ENCODE peak calls at places on chromosomes 11 and 22, in eight cellular contexts. A, I, W, Z, F, C, Q and H are unnamed samples.

GRCh38 chr11:67631427-67631826 is 1.7 kb upstream of the NUDT8 start:
- DNase-seq in A (no peak), I (no peak), W (no peak), Z (peak; percentile 60), F (no peak), C (no peak), Q (no peak), H (no peak)

GRCh38 chr11:116605543-116605942 is 167.2 kb downstream of the BUD13 start:
- DNase-seq in A (peak; percentile 27), I (peak; percentile 88), W (peak; percentile 12), Z (peak; percentile 88), F (peak; percentile 32), C (no peak), Q (peak; percentile 47), H (no peak)

GRCh38 chr11:105092255-105093239 is 47.0 kb downstream of the CARD18 start:
- DNase-seq in A (peak; percentile 24), I (no peak), W (no peak), Z (no peak), F (no peak), C (no peak), Q (no peak), H (no peak)

GRCh38 chr11:130979386-130979972 is 63.2 kb upstream of the SNX19 start:
- DNase-seq in A (peak; percentile 61), I (no peak), W (no peak), Z (no peak), F (no peak), C (peak; percentile 30), Q (no peak), H (no peak)

GRCh38 chr11:105315287-105315686 is 175.7 kb upstream of the CARD18 start:
- DNase-seq in A (no peak), I (no peak), W (no peak), Z (no peak), F (no peak), C (no peak), Q (no peak), H (no peak)

GRCh38 chr11:74322667-74323066 is 11.2 kb upstream of the P4HA3 start:
- DNase-seq in A (peak; percentile 81), I (no peak), W (no peak), Z (no peak), F (no peak), C (no peak), Q (no peak), H (no peak)

GRCh38 chr11:114815176-114815575 is 136.8 kb downstream of the NXPE2 start:
- DNase-seq in A (no peak), I (no peak), W (no peak), Z (no peak), F (no peak), C (no peak), Q (no peak), H (no peak)

GRCh38 chr11:66668653-66669430 is 8.8 kb downstream of the RBM4B start:
- DNase-seq in A (no peak), I (no peak), W (no peak), Z (no peak), F (no peak), C (no peak), Q (no peak), H (no peak)

GRCh38 chr22:28031383-28031922 is 112.4 kb upstream of the PITPNB start:
- DNase-seq in A (no peak), I (no peak), W (no peak), Z (no peak), F (no peak), C (no peak), Q (no peak), H (no peak)

GRCh38 chr11:81644239-81644840 is 1089.3 kb downstream of the FAM181B start:
- DNase-seq in A (peak; percentile 54), I (no peak), W (peak; percentile 24), Z (peak; percentile 61), F (peak; percentile 4), C (no peak), Q (peak; percentile 24), H (no peak)

DNA sequence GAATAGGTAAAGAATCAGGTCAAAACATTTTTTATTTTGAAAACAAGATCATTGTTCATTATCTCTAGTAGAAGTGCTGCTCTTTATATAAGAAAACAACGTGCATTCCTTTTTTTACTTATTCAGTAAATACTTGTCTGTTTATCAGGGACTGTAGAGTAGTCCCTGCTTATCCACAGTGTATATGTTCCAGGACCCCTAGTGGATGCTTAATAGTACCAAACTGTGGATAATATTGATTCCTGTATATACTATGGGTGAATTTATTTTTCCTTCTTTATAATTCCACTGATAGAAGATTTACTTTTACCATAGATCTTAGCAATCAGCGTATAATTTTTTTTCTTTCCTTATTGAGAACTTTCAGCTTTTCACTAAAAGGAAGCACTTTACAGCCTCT is 32.6 kb downstream of the CEP295 start:
- DNase-seq in A (no peak), I (no peak), W (no peak), Z (no peak), F (no peak), C (no peak), Q (no peak), H (no peak)
- TF ChIP-seq CTCF in A (no peak), I (peak; percentile 39), W (no peak), Z (peak; percentile 25), F (peak; percentile 16), C (peak; percentile 30), Q (no peak), H (no peak)

DNA sequence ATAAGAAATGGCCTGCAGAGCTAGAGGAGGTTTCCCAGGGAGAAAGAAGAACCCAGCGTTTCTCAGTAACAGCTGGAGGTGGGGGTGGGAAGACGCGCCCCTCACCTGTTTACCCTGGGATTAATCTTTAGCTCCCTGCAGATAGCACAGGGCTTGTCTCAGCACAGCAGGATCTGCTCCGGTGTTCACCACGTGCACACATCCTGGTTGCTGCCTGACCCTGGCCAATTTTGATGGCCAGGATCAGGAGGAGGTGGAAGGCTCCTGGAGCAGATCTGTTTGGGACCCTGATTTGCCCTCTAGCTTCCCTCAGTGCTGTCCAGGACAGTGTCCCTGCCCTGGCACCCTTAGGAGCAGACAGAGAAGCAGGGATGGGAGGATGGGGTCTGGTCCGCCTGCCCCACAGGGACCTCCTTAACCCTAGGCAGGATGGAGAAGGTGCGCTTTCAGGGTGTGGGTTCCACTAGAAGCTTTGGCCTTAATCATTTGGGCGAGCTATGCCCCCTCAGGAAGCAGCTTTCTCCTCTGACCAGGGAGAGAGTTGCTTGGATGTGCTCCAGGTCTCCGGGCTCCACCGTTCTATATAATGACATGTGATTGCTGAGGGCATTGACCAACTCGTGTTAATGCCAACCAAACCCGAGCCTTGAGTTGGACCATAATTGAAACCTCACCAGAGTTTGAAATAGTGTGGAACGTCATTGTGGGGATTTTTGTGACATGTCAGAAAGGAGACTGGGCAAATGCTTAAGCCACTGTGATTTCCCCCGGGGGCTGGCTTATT is 19.3 kb downstream of the UPB1 start:
- DNase-seq in A (no peak), I (no peak), W (no peak), Z (peak; percentile 85), F (no peak), C (no peak), Q (peak; percentile 53), H (no peak)
- TF ChIP-seq CTCF in A (no peak), I (no peak), W (no peak), Z (no peak), F (no peak), C (no peak), Q (no peak), H (no peak)

DNA sequence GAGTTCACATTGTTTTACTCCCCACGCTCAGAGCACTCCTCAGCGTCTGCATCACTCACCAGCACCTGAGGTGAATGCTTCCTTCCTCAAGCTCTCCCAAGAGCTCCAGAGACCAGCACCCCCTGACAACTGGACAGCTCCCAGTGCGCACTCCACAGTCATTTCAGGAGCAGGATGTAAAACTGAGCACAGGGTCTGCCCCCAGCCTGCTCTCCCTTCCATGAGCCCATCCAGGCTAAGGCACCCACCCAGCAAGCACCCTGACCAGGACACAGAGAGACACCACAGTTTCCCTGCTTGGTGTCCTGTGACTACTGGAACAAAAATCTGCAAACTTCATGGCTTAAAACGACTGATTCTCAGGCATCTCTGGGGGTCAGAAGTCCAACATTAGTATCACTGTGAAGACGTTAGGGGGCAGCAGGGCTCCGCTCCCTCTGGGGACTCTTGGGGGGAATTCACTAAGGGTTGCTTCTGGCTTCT is 3.3 kb downstream of the SCGB1D2 start:
- DNase-seq in A (peak; percentile 40), I (peak; percentile 69), W (peak; percentile 5), Z (peak; percentile 73), F (no peak), C (no peak), Q (peak; percentile 25), H (no peak)
- TF ChIP-seq CTCF in A (peak; percentile 43), I (peak; percentile 54), W (no peak), Z (peak; percentile 37), F (peak; percentile 50), C (peak; percentile 25), Q (peak; percentile 9), H (no peak)

GRCh38 chr11:297666-298405 is 1.5 kb downstream of the IFITM5 start:
- DNase-seq in A (no peak), I (no peak), W (no peak), Z (peak; percentile 34), F (no peak), C (no peak), Q (no peak), H (peak; percentile 11)

GRCh38 chr11:299081-299891 is at the start of gene IFITM5:
- DNase-seq in A (no peak), I (no peak), W (no peak), Z (no peak), F (no peak), C (no peak), Q (no peak), H (peak; percentile 15)

GRCh38 chr11:296976-297665 is 2.2 kb downstream of the IFITM5 start:
- DNase-seq in A (no peak), I (no peak), W (no peak), Z (peak; percentile 32), F (no peak), C (no peak), Q (no peak), H (peak; percentile 11)

GRCh38 chr11:298406-299065 is 790 bp downstream of the IFITM5 start:
- DNase-seq in A (no peak), I (no peak), W (no peak), Z (peak; percentile 34), F (no peak), C (no peak), Q (no peak), H (no peak)

GRCh38 chr11:299951-300735 is 817 bp upstream of the IFITM5 start:
- DNase-seq in A (peak; percentile 46), I (no peak), W (no peak), Z (no peak), F (no peak), C (no peak), Q (no peak), H (peak; percentile 56)
- TF ChIP-seq CTCF in A (peak; percentile 1), I (peak; percentile 32), W (no peak), Z (no peak), F (no peak), C (peak; percentile 46), Q (peak; percentile 19), H (no peak)